ENCODE peak calls at places on chromosomes 4 and X, in four cellular contexts. T is NB4, Y is breast epithelium, S is astrocyte of the cerebellum. N is an unnamed sample.

GRCh38 chr4:145167884-145168283 is 12.5 kb downstream of the OTUD4 start:
- DNase-seq in T (no peak), Y (no peak), S (no peak), N (no peak)

GRCh38 chr4:10083861-10084641 is 32.5 kb downstream of the WDR1 start:
- DNase-seq in T (no peak), Y (peak), S (no peak), N (no peak)

GRCh38 chr4:87986508-87986907 is 11.0 kb downstream of the SPP1 start:
- DNase-seq in T (no peak), Y (no peak), S (no peak), N (no peak)

GRCh38 chrX:55026143-55026542 is 4.6 kb downstream of the ALAS2 start:
- DNase-seq in T (no peak), Y (no peak), S (no peak), N (no peak)

GRCh38 chr4:2942037-2942531 is 21.1 kb downstream of the NOP14 start:
- DNase-seq in T (no peak), Y (no peak), S (no peak), N (no peak)

GRCh38 chrX:39196192-39197102 is 395.2 kb downstream of the MID1IP1 start:
- DNase-seq in T (peak), Y (no peak), S (peak), N (no peak)

GRCh38 chr4:153497988-153498967 is 32.1 kb downstream of the TMEM131L start:
- DNase-seq in T (no peak), Y (no peak), S (no peak), N (no peak)

GRCh38 chr4:101044766-101045165 is 302.6 kb downstream of the PPP3CA start:
- DNase-seq in T (no peak), Y (no peak), S (no peak), N (no peak)

GRCh38 chrX:11787564-11787963 is 29.5 kb downstream of the MSL3 start:
- DNase-seq in T (peak), Y (no peak), S (peak), N (peak)

GRCh38 chrX:95427389-95427788 is 1257.3 kb upstream of the DIAPH2 start:
- DNase-seq in T (no peak), Y (no peak), S (peak), N (peak)

GRCh38 chr4:150265806-150266205 is 187.6 kb downstream of the DCLK2 start:
- DNase-seq in T (no peak), Y (no peak), S (no peak), N (no peak)

GRCh38 chr4:188976644-188977115 is 837.4 kb downstream of the TRIML1 start:
- DNase-seq in T (peak), Y (no peak), S (peak), N (peak)

GRCh38 chrX:19089555-19090040 is 32.7 kb downstream of the ADGRG2 start:
- DNase-seq in T (no peak), Y (no peak), S (no peak), N (no peak)

GRCh38 chrX:124502144-124502543 is 155.8 kb downstream of the SH2D1A start:
- DNase-seq in T (no peak), Y (no peak), S (no peak), N (no peak)

GRCh38 chr4:16114546-16114945 is 30.7 kb upstream of the PROM1 start:
- DNase-seq in T (no peak), Y (no peak), S (no peak), N (no peak)

GRCh38 chrX:74540635-74541249 is 73.7 kb downstream of the RLIM start:
- DNase-seq in T (no peak), Y (no peak), S (no peak), N (no peak)

GRCh38 chr4:124111922-124112321 is 600.6 kb downstream of the ANKRD50 start:
- DNase-seq in T (peak), Y (no peak), S (peak), N (peak)

GRCh38 chrX:47278684-47279083 is 45.9 kb downstream of the USP11 start:
- DNase-seq in T (no peak), Y (no peak), S (no peak), N (no peak)

GRCh38 chrX:41329101-41329500 is 4.9 kb upstream of the DDX3X start:
- DNase-seq in T (no peak), Y (no peak), S (no peak), N (no peak)

GRCh38 chrX:57138674-57139073 is 1.5 kb upstream of the SPIN2A start:
- DNase-seq in T (no peak), Y (no peak), S (no peak), N (no peak)

GRCh38 chr4:113781439-113782040 is 20.0 kb upstream of the CAMK2D start:
- DNase-seq in T (peak), Y (no peak), S (no peak), N (no peak)

GRCh38 chrX:77087529-77088169 is 359.5 kb upstream of the FGF16 start:
- DNase-seq in T (no peak), Y (no peak), S (peak), N (peak)

GRCh38 chr4:189202182-189202868 is 738.3 kb upstream of the FRG1 start:
- DNase-seq in T (peak), Y (peak), S (peak), N (no peak)

GRCh38 chr4:175882891-175883290 is 70.8 kb upstream of the GPM6A start:
- DNase-seq in T (no peak), Y (no peak), S (no peak), N (no peak)

GRCh38 chr4:2535386-2536192 is 858 bp upstream of the FAM193A start:
- DNase-seq in T (peak), Y (no peak), S (no peak), N (no peak)

GRCh38 chr4:70746179-70746839 is 24.5 kb downstream of the RUFY3 start:
- DNase-seq in T (no peak), Y (no peak), S (no peak), N (no peak)

GRCh38 chrX:19875051-19875432 is 12.4 kb downstream of the SH3KBP1 start:
- DNase-seq in T (peak), Y (no peak), S (no peak), N (no peak)

DNA sequence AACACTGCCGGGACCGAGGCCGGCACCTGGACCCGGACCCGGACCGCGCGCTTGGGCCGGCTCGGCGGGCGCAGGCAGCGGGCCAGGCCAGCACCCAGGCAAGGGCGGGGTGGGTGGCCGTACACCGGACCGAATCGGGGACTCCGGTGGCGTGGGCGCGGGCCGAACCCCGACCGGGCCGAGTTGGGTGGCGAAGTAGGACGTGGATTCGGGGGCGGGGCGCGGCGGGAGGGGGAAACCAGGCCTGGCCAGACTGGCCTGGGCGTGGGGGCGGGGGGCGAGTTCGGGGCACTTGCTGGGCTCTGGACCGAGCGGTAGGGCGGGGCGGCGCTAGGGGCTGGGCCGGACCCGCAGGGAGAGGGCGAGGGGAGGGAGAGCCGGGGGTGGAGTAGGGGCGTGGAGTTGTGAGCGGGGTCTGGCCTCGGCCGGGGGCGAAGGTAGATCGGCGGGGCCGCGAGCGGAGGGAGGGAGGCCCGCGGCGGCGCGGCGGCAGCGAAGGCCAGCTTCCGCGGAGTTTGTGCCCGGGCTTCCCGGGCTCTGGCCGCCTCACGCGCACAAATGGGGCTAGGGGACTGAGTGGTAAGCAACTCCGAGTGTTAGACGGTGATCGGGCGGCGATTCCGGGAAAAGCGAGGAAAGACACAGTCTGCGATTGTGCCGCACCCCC is 1.8 kb upstream of the BCORL1 start:
- DNase-seq in T (peak), Y (no peak), S (no peak), N (no peak)
- H3K4me3 ChIP-seq in T (peak), Y (no peak), S (no peak), N (no peak)

GRCh38 chr4:109294006-109294405 is 8.5 kb downstream of the COL25A1 start:
- DNase-seq in T (peak), Y (no peak), S (no peak), N (no peak)
- TF ChIP-seq CTCF in T (peak), Y (no peak), S (peak), N (peak)

GRCh38 chr4:48015216-48015615 is 1.3 kb downstream of the CNGA1 start:
- DNase-seq in T (no peak), Y (no peak), S (no peak), N (no peak)
- H3K4me3 ChIP-seq in T (no peak), Y (no peak), S (no peak), N (no peak)

GRCh38 chrX:136162827-136163427 is 15.6 kb downstream of the FHL1 start:
- DNase-seq in T (peak), Y (no peak), S (no peak), N (no peak)

GRCh38 chrX:136163694-136164093 is 16.4 kb downstream of the FHL1 start:
- DNase-seq in T (no peak), Y (no peak), S (no peak), N (no peak)

GRCh38 chrX:136168929-136169735 is 21.8 kb downstream of the FHL1 start:
- DNase-seq in T (no peak), Y (no peak), S (peak), N (peak)

GRCh38 chrX:136170109-136170800 is 22.9 kb downstream of the FHL1 start:
- DNase-seq in T (no peak), Y (no peak), S (no peak), N (no peak)

DNA sequence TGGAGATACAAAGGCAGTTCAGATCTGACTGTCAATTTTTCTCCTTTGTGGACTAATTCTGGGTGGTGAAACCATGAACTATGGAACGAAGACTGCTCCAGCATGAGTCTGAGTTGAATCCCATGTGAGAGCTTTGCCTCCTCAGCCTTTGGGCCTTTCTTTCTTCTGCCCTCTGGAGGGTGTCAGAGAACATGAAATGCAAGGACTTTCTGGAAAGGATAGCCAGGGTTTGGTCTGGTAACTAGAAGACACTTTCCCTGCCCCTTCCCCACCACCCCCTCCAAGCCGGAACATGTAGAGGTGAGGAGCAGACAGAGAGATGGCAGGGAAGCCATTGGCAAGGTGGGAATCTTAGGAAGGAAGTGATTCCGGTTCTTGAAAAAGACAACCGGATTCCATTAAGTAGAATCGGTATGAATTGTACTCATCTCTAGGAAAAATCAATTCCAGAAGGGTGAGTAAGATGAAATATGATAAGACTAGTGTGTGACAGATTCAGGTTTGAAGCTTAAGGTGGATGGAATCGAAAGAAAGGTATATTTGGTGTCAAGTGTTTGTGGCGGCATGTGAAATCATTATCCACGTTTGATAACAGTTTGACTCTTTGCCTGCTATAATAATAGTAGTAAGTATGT is 19.0 kb downstream of the FHL1 start:
- DNase-seq in T (peak), Y (no peak), S (no peak), N (no peak)
- TF ChIP-seq CTCF in T (peak), Y (no peak), S (peak), N (peak)

GRCh38 chrX:154918060-154918483 is 31.9 kb downstream of the F8A1 start:
- DNase-seq in T (peak), Y (peak), S (peak), N (peak)
- H3K4me3 ChIP-seq in T (no peak), Y (no peak), S (no peak), N (peak)

GRCh38 chr4:95362906-95363578 is 185.7 kb downstream of the UNC5C start:
- DNase-seq in T (peak), Y (no peak), S (no peak), N (no peak)
- TF ChIP-seq CTCF in T (peak), Y (no peak), S (no peak), N (peak)

GRCh38 chr4:6696611-6697010 is 2.9 kb downstream of the S100P start:
- DNase-seq in T (no peak), Y (no peak), S (no peak), N (no peak)
- H3K4me3 ChIP-seq in T (peak), Y (no peak), S (no peak), N (no peak)

N was measured in retinal pigment epithelial cell.